ENCODE peak calls at places on chromosomes 3 and 15, in nine cellular contexts. I is body of pancreas; E is astrocyte of the spinal cord; T is mucosa of gallbladder; Z is occipital lobe; C is NAMALWA; W is GM20000; K is activated CD4-positive, alpha-beta T cell treated with anti-CD3 and anti-CD28 coated beads, Interleukin-2, amount 10 ng/mL, durations not matched to agents 7 days and 5 days; U is left ventricle myocardium superior. F is an unnamed sample.

GRCh38 chr15:57720861-57721260 is 14.3 kb downstream of the POLR2M start:
- DNase-seq in W (no peak), Z (no peak), I (no peak), E (peak), T (no peak), U (no peak), C (no peak), K (no peak), F (no peak)

GRCh38 chr15:88664151-88664778 is 25.4 kb downstream of the ISG20 start:
- DNase-seq in U (no peak), Z (no peak), I (no peak), C (peak), K (peak), E (no peak), T (peak), W (no peak), F (no peak)

GRCh38 chr15:100973351-100974034 is 54.3 kb downstream of the LRRK1 start:
- DNase-seq in Z (no peak), C (no peak), W (peak), U (no peak), K (no peak), E (no peak), I (no peak), T (no peak), F (no peak)

GRCh38 chr3:37715976-37716375 is 145.7 kb upstream of the CTDSPL start:
- DNase-seq in I (no peak), Z (no peak), U (no peak), C (no peak), E (no peak), T (no peak), K (no peak), W (no peak), F (no peak)

GRCh38 chr3:16399473-16399872 is 114.0 kb downstream of the RFTN1 start:
- DNase-seq in K (no peak), U (peak), W (no peak), T (no peak), C (no peak), I (no peak), Z (no peak), E (peak), F (peak)

GRCh38 chr15:69593981-69594966 is 141.7 kb downstream of the RPLP1 start:
- DNase-seq in K (no peak), E (peak), Z (no peak), W (no peak), U (peak), C (no peak), I (peak), T (peak), F (peak)

GRCh38 chr3:117681619-117682018 is 972.0 kb downstream of the TUSC7 start:
- DNase-seq in Z (no peak), U (no peak), W (no peak), T (no peak), I (no peak), E (peak), K (no peak), C (no peak), F (no peak)

GRCh38 chr3:124263168-124263567 is 271.2 kb upstream of the ROPN1 start:
- DNase-seq in E (peak), Z (no peak), T (no peak), K (no peak), W (no peak), C (no peak), U (no peak), I (no peak), F (no peak)

GRCh38 chr3:46559030-46559704 is 6.9 kb downstream of the LRRC2 start:
- DNase-seq in K (no peak), U (no peak), Z (no peak), T (no peak), C (no peak), W (no peak), E (no peak), I (no peak), F (no peak)

GRCh38 chr3:87410110-87410509 is 133.7 kb upstream of the POU1F1 start:
- DNase-seq in U (no peak), Z (no peak), E (peak), K (no peak), W (no peak), C (no peak), T (no peak), I (no peak), F (no peak)

GRCh38 chr15:60854858-60855568 is 374.1 kb downstream of the RORA start:
- DNase-seq in E (no peak), Z (no peak), C (no peak), U (no peak), W (no peak), I (no peak), T (no peak), K (no peak), F (peak)

GRCh38 chr3:33980252-33980651 is 181.8 kb downstream of the PDCD6IP start:
- DNase-seq in U (no peak), I (no peak), T (peak), E (peak), K (no peak), C (no peak), W (peak), Z (no peak), F (no peak)

GRCh38 chr3:13134166-13134878 is 61.1 kb upstream of the IQSEC1 start:
- DNase-seq in E (no peak), W (no peak), K (no peak), I (no peak), T (no peak), U (no peak), C (no peak), Z (no peak), F (no peak)

F was measured in DMS 273 treated with DMSO at 0.1 percent for 48 hours.